ENCODE peak calls at places on chromosome 7, in nine cellular contexts. F, L, C, E, O, P, Y, A and D are unnamed samples.

GRCh38 chr7:44131173-44132009 is 8.0 kb upstream of the POLD2 start:
- DNase-seq in F (no peak), L (peak; percentile 21), C (no peak), E (peak; percentile 86), O (no peak), P (no peak), Y (no peak), A (no peak), D (no peak)

GRCh38 chr7:18040196-18040595 is 12.6 kb upstream of the PRPS1L1 start:
- DNase-seq in F (peak; percentile 81), L (peak; percentile 46), C (no peak), E (no peak), O (peak; percentile 44), P (no peak), Y (no peak), A (no peak), D (no peak)

GRCh38 chr7:49089717-49090116 is 165.4 kb downstream of the CDC14C start:
- DNase-seq in F (no peak), L (no peak), C (no peak), E (no peak), O (no peak), P (no peak), Y (no peak), A (no peak), D (no peak)

GRCh38 chr7:151761256-151761655 is 115.7 kb downstream of the PRKAG2 start:
- DNase-seq in F (no peak), L (no peak), C (no peak), E (no peak), O (no peak), P (no peak), Y (no peak), A (no peak), D (no peak)

GRCh38 chr7:106283831-106284515 is 810 bp downstream of the NAMPT start:
- DNase-seq in F (peak; percentile 44), L (peak; percentile 68), C (peak; percentile 49), E (peak; percentile 32), O (peak; percentile 17), P (no peak), Y (peak; percentile 63), A (peak; percentile 12), D (no peak)

GRCh38 chr7:25856056-25856780 is 295.8 kb upstream of the NFE2L3 start:
- DNase-seq in F (peak; percentile 32), L (peak; percentile 74), C (no peak), E (peak; percentile 88), O (no peak), P (no peak), Y (no peak), A (no peak), D (no peak)

GRCh38 chr7:101365956-101366355 is 3.3 kb downstream of the COL26A1 start:
- DNase-seq in F (no peak), L (no peak), C (no peak), E (no peak), O (no peak), P (no peak), Y (no peak), A (no peak), D (no peak)

GRCh38 chr7:125256446-125256845 is 326.8 kb upstream of the POT1 start:
- DNase-seq in F (no peak), L (no peak), C (no peak), E (no peak), O (no peak), P (no peak), Y (no peak), A (no peak), D (no peak)

GRCh38 chr7:36312064-36312914 is 77.4 kb upstream of the ANLN start:
- DNase-seq in F (no peak), L (no peak), C (no peak), E (no peak), O (no peak), P (no peak), Y (peak; percentile 68), A (no peak), D (no peak)

GRCh38 chr7:14835399-14835798 is 67.2 kb downstream of the DGKB start:
- DNase-seq in F (no peak), L (no peak), C (no peak), E (no peak), O (no peak), P (no peak), Y (no peak), A (no peak), D (no peak)

GRCh38 chr7:144784943-144785342 is 50.9 kb downstream of the TPK1 start:
- DNase-seq in F (no peak), L (peak; percentile 67), C (no peak), E (no peak), O (no peak), P (no peak), Y (no peak), A (no peak), D (no peak)

GRCh38 chr7:147639037-147639436 is 951.5 kb upstream of the C7orf33 start:
- DNase-seq in F (no peak), L (no peak), C (no peak), E (no peak), O (no peak), P (no peak), Y (no peak), A (no peak), D (no peak)

GRCh38 chr7:21617916-21618390 is 75.1 kb downstream of the DNAH11 start:
- DNase-seq in F (peak; percentile 82), L (peak; percentile 90), C (no peak), E (no peak), O (peak; percentile 45), P (peak; percentile 14), Y (peak; percentile 45), A (no peak), D (peak; percentile 45)